ENCODE peak calls at places on chromosomes 7 and 10, in nine cellular contexts. Q is HepG2, E is IMR-90, P is gastrocnemius medialis, X is lower leg skin, C is upper lobe of left lung, J is stomach, Y is H1, N is GM12892. B is an unnamed sample.

GRCh38 chr10:55400075-55400474 is 599.0 kb upstream of the PCDH15 start:
- DNase-seq in C (no peak), J (no peak), P (no peak), X (no peak), Q (no peak), N (no peak), Y (no peak), E (no peak), B (no peak)

GRCh38 chr10:132030898-132031463 is 34.8 kb upstream of the JAKMIP3 start:
- DNase-seq in P (no peak), N (no peak), Y (no peak), C (no peak), J (no peak), Q (no peak), X (no peak), E (no peak), B (no peak)

GRCh38 chr10:11553773-11554381 is 57.6 kb downstream of the USP6NL start:
- DNase-seq in N (no peak), C (no peak), Q (no peak), J (no peak), E (no peak), Y (no peak), X (no peak), P (no peak), B (no peak)

GRCh38 chr10:77756319-77757232 is 119.0 kb upstream of the KCNMA1 start:
- DNase-seq in X (no peak), C (no peak), J (no peak), E (peak), Y (peak), N (no peak), Q (peak), P (no peak), B (peak)

GRCh38 chr7:132622081-132622480 is 45.8 kb upstream of the PLXNA4 start:
- DNase-seq in Q (no peak), X (no peak), C (no peak), P (no peak), J (no peak), Y (no peak), N (no peak), E (no peak), B (no peak)

GRCh38 chr7:77428777-77429231 is 12.7 kb upstream of the GSAP start:
- DNase-seq in X (no peak), Y (no peak), C (peak), Q (no peak), P (no peak), N (no peak), E (no peak), J (no peak), B (no peak)

GRCh38 chr7:82685214-82685613 is 241.6 kb upstream of the CACNA2D1 start:
- DNase-seq in X (no peak), C (no peak), Y (no peak), Q (no peak), E (no peak), N (no peak), J (no peak), P (no peak), B (no peak)

GRCh38 chr7:73904219-73905136 is 43.5 kb downstream of the TMEM270 start:
- DNase-seq in J (no peak), N (no peak), X (peak), Y (no peak), Q (no peak), E (no peak), P (no peak), C (no peak), B (no peak)

GRCh38 chr7:21086688-21087087 is 300.0 kb upstream of the SP8 start:
- DNase-seq in Y (no peak), C (no peak), X (no peak), P (no peak), J (peak), Q (no peak), E (no peak), N (no peak), B (no peak)

GRCh38 chr7:30863694-30864011 is 48.0 kb upstream of the AQP1 start:
- DNase-seq in X (no peak), N (no peak), C (no peak), J (no peak), Q (no peak), Y (no peak), E (peak), P (no peak), B (no peak)

GRCh38 chr10:122435212-122435827 is 19.1 kb upstream of the ARMS2 start:
- DNase-seq in E (peak), X (no peak), Y (no peak), Q (peak), P (no peak), N (no peak), C (no peak), J (no peak), B (peak)

GRCh38 chr10:47283101-47283630 is 16.8 kb upstream of the GDF10 start:
- DNase-seq in Q (no peak), P (no peak), C (no peak), J (no peak), N (no peak), E (no peak), Y (no peak), X (no peak), B (no peak)

GRCh38 chr7:135509839-135510602 is at the start of gene CNOT4:
- DNase-seq in Y (peak), X (peak), Q (peak), J (peak), E (peak), P (peak), C (peak), N (peak), B (peak)

GRCh38 chr10:44949127-44949802 is 10.3 kb upstream of the RASSF4 start:
- DNase-seq in E (no peak), P (no peak), Q (no peak), X (peak), C (no peak), Y (no peak), N (no peak), J (no peak), B (no peak)

GRCh38 chr10:92880912-92881311 is 32.6 kb downstream of the EXOC6 start:
- DNase-seq in X (no peak), J (no peak), C (no peak), P (no peak), N (no peak), Y (no peak), Q (no peak), E (no peak), B (peak)

GRCh38 chr7:7989133-7989984 is 20.8 kb downstream of the GLCCI1 start:
- DNase-seq in E (no peak), P (no peak), C (no peak), Y (no peak), X (no peak), N (no peak), Q (no peak), J (no peak), B (peak)

GRCh38 chr7:33807779-33808482 is 97.4 kb upstream of the BMPER start:
- DNase-seq in J (no peak), P (no peak), N (no peak), X (no peak), E (peak), Y (peak), C (peak), Q (peak), B (peak)

GRCh38 chr10:71643904-71644303 is 75.7 kb downstream of the C10orf105 start:
- DNase-seq in X (no peak), Y (no peak), C (no peak), P (no peak), N (no peak), E (no peak), Q (no peak), J (no peak), B (no peak)

GRCh38 chr10:29495366-29495765 is 139.4 kb downstream of the SVIL start:
- DNase-seq in P (no peak), N (no peak), Q (no peak), E (no peak), X (no peak), J (no peak), C (no peak), Y (no peak), B (no peak)

DNA sequence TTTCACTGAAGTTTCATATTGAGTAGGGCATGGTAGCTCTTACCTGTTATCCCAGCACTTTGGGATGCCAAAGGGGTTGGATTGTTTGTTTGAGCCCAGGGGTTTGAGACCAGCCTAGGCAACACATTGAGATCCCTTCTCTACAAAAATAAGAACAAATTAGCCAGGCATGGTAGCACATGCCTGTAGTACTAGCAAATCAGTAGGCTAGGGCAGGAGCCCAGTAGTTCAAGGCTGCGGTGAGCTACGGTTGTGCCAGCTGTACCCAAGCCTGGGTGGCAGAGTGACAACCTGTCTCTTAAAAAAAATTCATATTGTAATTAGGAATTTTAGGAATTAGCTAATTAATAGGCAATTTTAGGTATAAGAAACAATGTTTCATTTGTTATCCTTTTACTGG is 18.0 kb downstream of the BBIP1 start:
- DNase-seq in P (no peak), X (no peak), N (no peak), Y (no peak), E (no peak), J (no peak), Q (no peak), C (no peak), B (no peak)
- TF ChIP-seq POLR2A in P (no peak), X (no peak), N (no peak), Y (no peak), E (no peak), J (no peak), Q (no peak), C (no peak), B (no peak)

GRCh38 chr7:28407643-28408042 is 4.7 kb upstream of the CREB5 start:
- DNase-seq in Y (no peak), X (no peak), P (no peak), N (no peak), C (no peak), E (peak), Q (no peak), J (no peak), B (no peak)

GRCh38 chr7:28409716-28410627 is 2.3 kb upstream of the CREB5 start:
- DNase-seq in C (peak), N (no peak), X (peak), P (no peak), Y (no peak), E (peak), J (peak), Q (no peak), B (peak)

GRCh38 chr7:28410628-28411578 is 1.4 kb upstream of the CREB5 start:
- DNase-seq in X (peak), E (peak), C (no peak), Y (no peak), N (no peak), Q (no peak), P (peak), J (no peak), B (no peak)

GRCh38 chr7:28408105-28408973 is 4.0 kb upstream of the CREB5 start:
- DNase-seq in P (peak), N (no peak), C (peak), Y (no peak), Q (no peak), J (no peak), X (peak), E (peak), B (no peak)

DNA sequence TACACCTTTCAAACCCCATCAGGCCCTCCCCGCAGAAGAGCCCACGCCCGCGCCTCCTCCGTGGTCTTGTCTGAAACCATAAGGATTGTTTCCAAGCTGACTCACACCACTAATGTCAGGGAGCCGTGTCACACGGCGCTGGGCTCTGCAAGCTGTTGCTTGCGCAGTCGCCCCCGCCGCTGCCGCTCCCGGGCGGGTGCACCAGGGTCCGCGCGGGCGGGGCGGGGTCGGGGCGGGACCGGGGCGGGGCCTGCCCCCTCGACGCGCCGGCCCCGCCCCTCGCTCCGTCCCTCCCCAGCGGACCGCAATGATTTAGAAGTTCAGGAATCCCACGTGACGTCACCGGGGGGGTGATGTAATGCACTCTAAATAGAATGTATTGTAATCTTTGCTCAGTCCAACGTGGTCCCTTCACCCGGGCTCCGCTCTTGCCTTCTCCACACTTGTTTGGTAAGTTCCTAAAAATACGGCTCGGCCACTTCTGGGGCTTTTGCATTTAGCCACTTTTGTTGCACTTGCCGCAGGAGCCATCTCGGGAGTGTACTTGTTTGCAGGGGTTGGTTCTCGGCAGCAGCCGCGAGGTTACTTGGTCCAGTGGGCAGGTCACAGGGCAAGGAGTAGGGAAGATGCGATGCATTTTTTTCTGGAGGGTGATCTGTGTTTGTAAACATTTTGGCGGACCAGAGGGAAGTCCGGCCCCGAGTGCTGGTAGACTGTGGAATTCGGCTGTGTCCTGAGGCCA is 3.2 kb upstream of the CREB5 start:
- DNase-seq in P (peak), Q (peak), E (peak), X (peak), C (peak), Y (peak), J (peak), N (peak), B (peak)
- TF ChIP-seq POLR2A in P (peak), Q (no peak), E (peak), X (no peak), C (no peak), Y (no peak), J (no peak), N (no peak), B (no peak)

GRCh38 chr7:38191791-38192190 is 13.7 kb downstream of the STARD3NL start:
- DNase-seq in J (no peak), Q (no peak), Y (no peak), X (no peak), P (no peak), C (no peak), N (no peak), E (no peak), B (no peak)
- TF ChIP-seq POLR2A in J (no peak), Q (no peak), Y (no peak), X (no peak), P (no peak), C (no peak), N (no peak), E (no peak), B (no peak)

DNA sequence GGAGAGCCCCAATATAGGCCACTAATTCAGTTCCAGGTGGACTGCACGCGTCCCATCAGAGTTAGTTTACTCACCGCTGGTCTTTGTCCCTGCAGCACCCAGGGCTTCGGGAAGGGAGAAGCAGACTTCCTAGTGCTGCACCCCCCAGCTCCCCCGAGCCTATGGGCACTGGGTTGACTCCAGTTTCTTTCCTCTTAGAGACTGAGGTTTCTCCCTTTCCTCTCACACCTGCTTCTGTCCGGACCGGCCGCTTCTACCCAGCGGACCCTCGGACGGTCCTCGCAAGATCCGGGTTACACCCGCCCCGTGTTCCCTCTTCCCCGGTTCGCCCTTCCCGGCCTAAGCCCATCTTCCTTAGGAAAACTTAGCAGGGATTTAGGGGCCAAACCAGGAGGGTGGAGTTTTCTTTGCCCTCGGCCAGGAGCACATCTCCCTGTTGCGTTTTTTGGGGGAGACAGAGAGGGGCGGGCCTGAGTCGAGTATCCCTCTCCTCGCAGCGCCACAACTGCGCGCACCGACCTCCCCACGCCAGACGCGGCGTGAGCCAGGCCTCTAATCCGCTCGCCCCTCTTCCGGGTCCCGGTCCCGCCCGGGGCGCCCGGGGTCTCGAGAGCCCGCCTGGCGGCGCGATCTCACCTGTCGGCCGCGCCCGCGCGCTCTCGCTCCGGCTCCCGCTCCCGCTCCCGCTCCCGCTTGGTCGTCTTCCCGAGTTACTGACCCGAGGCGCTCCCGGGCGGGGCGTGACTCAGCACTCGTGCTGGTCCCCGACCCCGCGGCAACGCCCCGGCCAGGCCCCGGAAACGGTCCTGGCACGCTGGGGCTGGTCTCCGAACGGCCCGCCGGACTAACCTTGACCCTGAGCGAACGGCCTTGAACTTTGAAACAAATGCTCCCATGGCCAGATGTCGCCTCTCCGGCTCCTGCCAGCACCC is at the start of gene AIFM2:
- DNase-seq in E (peak), C (peak), P (peak), Q (peak), X (peak), Y (no peak), N (peak), J (peak), B (peak)
- TF ChIP-seq POLR2A in E (peak), C (no peak), P (peak), Q (peak), X (no peak), Y (peak), N (peak), J (peak), B (no peak)